ENCODE peak calls at places on chromosomes 3 and 15, in seven cellular contexts. A is activated CD8-positive, alpha-beta memory T cell treated with anti-CD3 and anti-CD28 coated beads for 24 hours; U is Kasumi-1; N is mucosa of descending colon; F is CD4-positive, alpha-beta memory T cell; I is AG09309; X is NCI-H748 treated with DMSO at 0.1 percent for 48 hours. C is an unnamed sample.

GRCh38 chr3:14403636-14404395 is 1.4 kb downstream of the SLC6A6 start:
- DNase-seq in I (no peak), N (no peak), A (no peak), X (no peak), U (peak), F (no peak), C (no peak)

GRCh38 chr15:43239732-43240491 is 19.1 kb upstream of the EPB42 start:
- DNase-seq in X (no peak), N (no peak), F (no peak), I (no peak), A (no peak), U (peak), C (no peak)

GRCh38 chr3:8629151-8630021 is 15.2 kb downstream of the SSUH2 start:
- DNase-seq in A (no peak), X (no peak), I (peak), F (peak), U (no peak), N (peak), C (no peak)

GRCh38 chr3:154060606-154061380 is 60.4 kb upstream of the ARHGEF26 start:
- DNase-seq in F (no peak), X (no peak), N (no peak), I (peak), U (no peak), A (no peak), C (no peak)

GRCh38 chr15:68616397-68616796 is 37.6 kb downstream of the CORO2B start:
- DNase-seq in N (no peak), I (no peak), A (no peak), U (no peak), F (no peak), X (no peak), C (peak)

GRCh38 chr3:42013652-42014442 is 51.9 kb upstream of the ULK4 start:
- DNase-seq in X (no peak), N (peak), F (peak), U (no peak), A (peak), I (no peak), C (no peak)

GRCh38 chr3:143165211-143165610 is 45.6 kb downstream of the CHST2 start:
- DNase-seq in I (no peak), F (no peak), N (no peak), U (no peak), X (no peak), A (no peak), C (no peak)

GRCh38 chr15:100101389-100102089 is 240.2 kb downstream of the ADAMTS17 start:
- DNase-seq in A (peak), F (no peak), X (no peak), N (no peak), U (no peak), I (no peak), C (no peak)

GRCh38 chr3:55285156-55285555 is 201.9 kb downstream of the WNT5A start:
- DNase-seq in N (no peak), F (no peak), A (no peak), I (peak), U (no peak), X (no peak), C (no peak)

GRCh38 chr3:156181509-156181908 is 61.1 kb downstream of the KCNAB1 start:
- DNase-seq in I (no peak), N (no peak), F (no peak), U (no peak), A (no peak), X (no peak), C (no peak)

GRCh38 chr15:66220587-66220986 is 33.0 kb downstream of the MEGF11 start:
- DNase-seq in I (no peak), A (no peak), X (no peak), U (no peak), N (no peak), F (no peak), C (no peak)

GRCh38 chr3:190586631-190587000 is 72.7 kb downstream of the IL1RAP start:
- DNase-seq in I (no peak), F (no peak), A (peak), X (no peak), N (no peak), U (no peak), C (no peak)

GRCh38 chr15:29113336-29114276 is 156.0 kb downstream of the NSMCE3 start:
- DNase-seq in U (no peak), I (no peak), A (no peak), X (no peak), F (no peak), N (no peak), C (no peak)

GRCh38 chr3:88779482-88779881 is 327.9 kb upstream of the EPHA3 start:
- DNase-seq in I (no peak), F (no peak), A (no peak), U (no peak), N (no peak), X (no peak), C (no peak)

GRCh38 chr3:149879872-149880271 is 66.9 kb downstream of the RNF13 start:
- DNase-seq in U (peak), I (peak), F (no peak), X (peak), A (no peak), N (no peak), C (no peak)

GRCh38 chr3:156826896-156827882 is 1.0 kb downstream of the LEKR1 start:
- DNase-seq in F (peak), N (no peak), U (no peak), A (no peak), I (no peak), X (peak), C (peak)

GRCh38 chr15:58046467-58046866 is 19.0 kb downstream of the ALDH1A2 start:
- DNase-seq in U (no peak), N (no peak), F (no peak), X (no peak), A (no peak), I (no peak), C (no peak)

GRCh38 chr3:60598668-60599067 is 652.6 kb downstream of the FHIT start:
- DNase-seq in N (no peak), A (no peak), I (no peak), F (no peak), U (no peak), X (no peak), C (no peak)

GRCh38 chr15:53658827-53659226 is 100.6 kb downstream of the WDR72 start:
- DNase-seq in I (no peak), F (no peak), A (no peak), N (no peak), X (peak), U (no peak), C (peak)

GRCh38 chr3:189927975-189928895 is 192.5 kb downstream of the P3H2 start:
- DNase-seq in X (no peak), I (no peak), F (no peak), N (no peak), A (no peak), U (no peak), C (no peak)

GRCh38 chr15:78325092-78325843 is 14.9 kb upstream of the CRABP1 start:
- DNase-seq in A (no peak), F (no peak), I (no peak), U (no peak), X (no peak), N (no peak), C (no peak)

GRCh38 chr15:35810007-35810406 is 264.0 kb upstream of the DPH6 start:
- DNase-seq in A (no peak), F (no peak), N (no peak), I (no peak), X (no peak), U (no peak), C (no peak)

GRCh38 chr3:141360888-141361598 is 7.3 kb upstream of the ZBTB38 start:
- DNase-seq in A (no peak), U (peak), F (no peak), I (peak), N (no peak), X (peak), C (peak)

GRCh38 chr3:123283074-123283473 is 81.3 kb downstream of the SEC22A start:
- DNase-seq in X (no peak), N (no peak), I (no peak), F (no peak), A (no peak), U (no peak), C (no peak)

GRCh38 chr15:98131924-98132323 is 171.4 kb downstream of the ARRDC4 start:
- DNase-seq in I (no peak), U (no peak), A (no peak), N (no peak), X (no peak), F (no peak), C (no peak)

GRCh38 chr15:79122391-79122790 is 31.8 kb upstream of the RASGRF1 start:
- DNase-seq in I (no peak), A (no peak), F (no peak), X (no peak), U (no peak), N (no peak), C (no peak)

C was measured in NCI-H510A treated with DMSO at 0.1 percent for 48 hours.